ENCODE peak calls at places on chromosomes 13 and 19, in seven cellular contexts. N is activated T-cell treated with anti-CD3 and anti-CD28 coated beads for 1 hour; J is immature natural killer cell; X is stimulated activated CD4-positive, alpha-beta T cell treated with anti-CD3 and anti-CD28 coated beads, Interleukin-1b, Interleukin-23, amount 100 ng/mL, for 1 hour; B is heart left ventricle; O is posterior cingulate gyrus; U is naive thymus-derived CD8-positive, alpha-beta T cell. H is an unnamed sample.

GRCh38 chr13:97223711-97224461 is 1.8 kb downstream of the MBNL2 start:
- DNase-seq in N (no peak), X (no peak), O (no peak), B (peak), J (peak), U (peak), H (no peak)

GRCh38 chr13:98496239-98496668 is 80.7 kb downstream of the STK24 start:
- DNase-seq in N (no peak), X (no peak), J (no peak), O (no peak), B (no peak), U (no peak), H (no peak)

GRCh38 chr19:57351867-57352266 is 796 bp downstream of the ZNF304 start:
- DNase-seq in X (no peak), U (no peak), B (no peak), J (no peak), N (no peak), O (no peak), H (no peak)

GRCh38 chr19:55069137-55069858 is 6.3 kb upstream of the RDH13 start:
- DNase-seq in J (no peak), B (no peak), U (no peak), X (no peak), O (no peak), N (no peak), H (no peak)

GRCh38 chr19:47587295-47587694 is 14.3 kb upstream of the ZNF541 start:
- DNase-seq in U (no peak), O (no peak), J (no peak), N (no peak), B (no peak), X (no peak), H (no peak)

GRCh38 chr19:46202872-46203860 is 26.4 kb upstream of the IGFL1 start:
- DNase-seq in O (no peak), X (no peak), B (no peak), J (no peak), U (no peak), N (no peak), H (no peak)

GRCh38 chr13:110644892-110645521 is 29.7 kb downstream of the NAXD start:
- DNase-seq in N (no peak), O (peak), J (peak), X (peak), U (peak), B (peak), H (no peak)

GRCh38 chr13:30870049-30870884 is 35.8 kb upstream of the MEDAG start:
- DNase-seq in O (no peak), N (no peak), B (peak), U (no peak), X (no peak), J (no peak), H (peak)

GRCh38 chr13:63085851-63086250 is 1670.2 kb upstream of the PCDH20 start:
- DNase-seq in U (no peak), N (no peak), B (no peak), J (no peak), O (no peak), X (no peak), H (no peak)

GRCh38 chr19:46762245-46762890 is 16.1 kb upstream of the STRN4 start:
- DNase-seq in J (no peak), B (no peak), N (no peak), X (no peak), O (no peak), U (no peak), H (no peak)

GRCh38 chr19:44737238-44738160 is 11.0 kb upstream of the BCL3 start:
- DNase-seq in J (peak), U (no peak), N (no peak), O (no peak), X (no peak), B (no peak), H (no peak)

H was measured in sciatic nerve.